ENCODE peak calls at places on chromosomes 16 and 17, in four cellular contexts. One of them, this sample, is unnamed.

GRCh38 chr17:59331929-59332889 is 754 bp downstream of the YPEL2 start:
- DNase-seq in EL: peak
- DNase-seq in breast epithelium: peak
- DNase-seq in adrenal gland: peak
- DNase-seq in this sample: peak

GRCh38 chr17:7823581-7824001 is 10.4 kb upstream of the KDM6B start:
- DNase-seq in EL: no peak
- DNase-seq in breast epithelium: no peak
- DNase-seq in adrenal gland: no peak
- DNase-seq in this sample: no peak

GRCh38 chr17:13953871-13954270 is 115.4 kb upstream of the COX10 start:
- DNase-seq in EL: peak
- DNase-seq in breast epithelium: no peak
- DNase-seq in adrenal gland: no peak
- DNase-seq in this sample: no peak

GRCh38 chr16:28935924-28936783 is 4.4 kb downstream of the CD19 start:
- DNase-seq in EL: peak
- DNase-seq in breast epithelium: peak
- DNase-seq in adrenal gland: peak
- DNase-seq in this sample: peak

GRCh38 chr17:57534863-57535651 is 210.0 kb downstream of the CCDC182 start:
- DNase-seq in EL: no peak
- DNase-seq in breast epithelium: peak
- DNase-seq in adrenal gland: peak
- DNase-seq in this sample: peak

GRCh38 chr17:44601574-44602372 is 44.5 kb downstream of the FZD2 start:
- DNase-seq in EL: no peak
- DNase-seq in breast epithelium: no peak
- DNase-seq in adrenal gland: no peak
- DNase-seq in this sample: no peak

GRCh38 chr17:80892019-80892855 is 99.4 kb upstream of the CHMP6 start:
- DNase-seq in EL: peak
- DNase-seq in breast epithelium: peak
- DNase-seq in adrenal gland: peak
- DNase-seq in this sample: peak

GRCh38 chr17:1294157-1294717 is 14.8 kb downstream of the TRARG1 start:
- DNase-seq in EL: no peak
- DNase-seq in breast epithelium: no peak
- DNase-seq in adrenal gland: peak
- DNase-seq in this sample: peak

GRCh38 chr16:86059253-86060171 is 160.6 kb downstream of the IRF8 start:
- DNase-seq in EL: no peak
- DNase-seq in breast epithelium: no peak
- DNase-seq in adrenal gland: peak
- DNase-seq in this sample: peak

GRCh38 chr17:28367641-28368305 is 2.3 kb downstream of the VTN start:
- DNase-seq in EL: no peak
- DNase-seq in breast epithelium: no peak
- DNase-seq in adrenal gland: no peak
- DNase-seq in this sample: no peak

GRCh38 chr17:15447928-15448579 is 19.4 kb downstream of the CDRT4 start:
- DNase-seq in EL: no peak
- DNase-seq in breast epithelium: no peak
- DNase-seq in adrenal gland: peak
- DNase-seq in this sample: peak

GRCh38 chr17:50026046-50026675 is 29.7 kb upstream of the ITGA3 start:
- DNase-seq in EL: no peak
- DNase-seq in breast epithelium: no peak
- DNase-seq in adrenal gland: no peak
- DNase-seq in this sample: no peak

GRCh38 chr16:526181-527014 is 1.1 kb upstream of the CAPN15 start:
- DNase-seq in EL: peak
- DNase-seq in breast epithelium: peak
- DNase-seq in adrenal gland: peak
- DNase-seq in this sample: peak

GRCh38 chr17:41695954-41696720 is 7.5 kb downstream of the EIF1 start:
- DNase-seq in EL: peak
- DNase-seq in breast epithelium: no peak
- DNase-seq in adrenal gland: peak
- DNase-seq in this sample: peak

GRCh38 chr17:43039646-43040045 is 14.6 kb downstream of the RND2 start:
- DNase-seq in EL: no peak
- DNase-seq in breast epithelium: no peak
- DNase-seq in adrenal gland: no peak
- DNase-seq in this sample: no peak

GRCh38 chr17:37673386-37673785 is 30.1 kb upstream of the DDX52 start:
- DNase-seq in EL: no peak
- DNase-seq in breast epithelium: no peak
- DNase-seq in adrenal gland: no peak
- DNase-seq in this sample: no peak

GRCh38 chr16:77611386-77611785 is 110.9 kb upstream of the NUDT7 start:
- DNase-seq in EL: no peak
- DNase-seq in breast epithelium: no peak
- DNase-seq in adrenal gland: no peak
- DNase-seq in this sample: no peak

GRCh38 chr16:85002643-85003042 is 8.7 kb downstream of the ZDHHC7 start:
- DNase-seq in EL: no peak
- DNase-seq in breast epithelium: no peak
- DNase-seq in adrenal gland: peak
- DNase-seq in this sample: no peak

GRCh38 chr17:43994272-43995149 is 9.9 kb upstream of the NAGS start:
- DNase-seq in EL: peak
- DNase-seq in breast epithelium: peak
- DNase-seq in adrenal gland: peak
- DNase-seq in this sample: peak

GRCh38 chr16:1613728-1614225 is 1.6 kb downstream of the CRAMP1 start:
- DNase-seq in EL: peak
- DNase-seq in breast epithelium: no peak
- DNase-seq in adrenal gland: peak
- DNase-seq in this sample: peak

GRCh38 chr17:63082273-63082861 is 116.3 kb downstream of the TANC2 start:
- DNase-seq in EL: peak
- DNase-seq in breast epithelium: no peak
- DNase-seq in adrenal gland: no peak
- DNase-seq in this sample: no peak

GRCh38 chr16:84950906-84951305 is 60.4 kb downstream of the ZDHHC7 start:
- DNase-seq in EL: no peak
- DNase-seq in breast epithelium: no peak
- DNase-seq in adrenal gland: peak
- DNase-seq in this sample: no peak

GRCh38 chr16:73054732-73055481 is 7.0 kb upstream of the ZFHX3 start:
- DNase-seq in EL: peak
- DNase-seq in breast epithelium: no peak
- DNase-seq in adrenal gland: no peak
- DNase-seq in this sample: no peak